ENCODE peak calls at places on chromosome 19, in eight cellular contexts. T is T-helper 17 cell, D is uterus, R is right atrium auricular region, L is lower lobe of right lung, E is psoas muscle, Y is GM23248, G is left ventricle myocardium inferior. H is an unnamed sample.

GRCh38 chr19:28324275-28325060 is 888.5 kb downstream of the UQCRFS1 start:
- DNase-seq in D (no peak), Y (no peak), L (no peak), T (no peak), G (no peak), R (no peak), E (no peak), H (no peak)

GRCh38 chr19:7373862-7374261 is 25.1 kb downstream of the ARHGEF18 start:
- DNase-seq in Y (no peak), D (no peak), R (no peak), T (no peak), E (no peak), L (peak; percentile 37), G (no peak), H (peak; percentile 44)

GRCh38 chr19:18274776-18275356 is 614 bp upstream of the IQCN start:
- DNase-seq in E (peak; percentile 90), G (peak; percentile 87), T (no peak), R (peak; percentile 93), Y (peak; percentile 96), D (peak; percentile 89), L (peak; percentile 79), H (peak; percentile 90)

GRCh38 chr19:12137541-12137940 is 2.6 kb downstream of the ZNF20 start:
- DNase-seq in L (no peak), G (no peak), Y (peak; percentile 35), R (no peak), D (no peak), T (no peak), E (no peak), H (no peak)

GRCh38 chr19:30028118-30028991 is 86.3 kb downstream of the URI1 start:
- DNase-seq in E (no peak), T (no peak), G (no peak), L (no peak), R (no peak), D (no peak), Y (no peak), H (no peak)

GRCh38 chr19:55550321-55550650 is 4.9 kb upstream of the SBK3 start:
- DNase-seq in T (no peak), L (no peak), D (no peak), Y (no peak), G (no peak), R (no peak), E (no peak), H (no peak)

GRCh38 chr19:50255115-50255514 is 51.7 kb downstream of the MYH14 start:
- DNase-seq in T (no peak), G (no peak), E (no peak), Y (no peak), L (no peak), R (no peak), D (no peak), H (peak; percentile 17)

GRCh38 chr19:54653181-54653809 is 9.5 kb upstream of the LILRB4 start:
- DNase-seq in L (no peak), E (no peak), G (no peak), D (no peak), T (no peak), R (no peak), Y (peak; percentile 40), H (no peak)

GRCh38 chr19:5298502-5298901 is 42.1 kb downstream of the PTPRS start:
- DNase-seq in D (no peak), E (no peak), Y (no peak), R (no peak), L (peak; percentile 86), G (no peak), T (no peak), H (no peak)

GRCh38 chr19:29690842-29691241 is 24.2 kb downstream of the C19orf12 start:
- DNase-seq in Y (peak; percentile 65), R (no peak), G (no peak), D (no peak), T (no peak), E (no peak), L (no peak), H (peak; percentile 40)

GRCh38 chr19:13060964-13061927 is 41.4 kb downstream of the LYL1 start:
- DNase-seq in E (peak; percentile 87), T (peak; percentile 68), Y (peak; percentile 92), L (peak; percentile 88), G (peak; percentile 89), R (peak; percentile 80), D (peak; percentile 83), H (peak; percentile 92)

GRCh38 chr19:29579308-29579910 is 26.7 kb upstream of the POP4 start:
- DNase-seq in T (no peak), L (no peak), Y (no peak), R (no peak), G (no peak), E (no peak), D (no peak), H (no peak)

GRCh38 chr19:37855098-37855497 is 51.3 kb downstream of the WDR87 start:
- DNase-seq in Y (peak; percentile 4), E (peak; percentile 10), R (no peak), D (no peak), T (no peak), G (peak; percentile 32), L (peak; percentile 48), H (peak; percentile 49)
- H3K9me3 ChIP-seq in Y (no peaks in the 10 kb centered on the region), E (peaks cover 4% of the 10 kb centered on the region), R (no peaks in the 10 kb centered on the region), D (no peaks in the 10 kb centered on the region), T (no peaks in the 10 kb centered on the region), G (peaks cover 15% of the 10 kb centered on the region), L (no peaks in the 10 kb centered on the region), H (peaks cover 18% of the 10 kb centered on the region)

DNA sequence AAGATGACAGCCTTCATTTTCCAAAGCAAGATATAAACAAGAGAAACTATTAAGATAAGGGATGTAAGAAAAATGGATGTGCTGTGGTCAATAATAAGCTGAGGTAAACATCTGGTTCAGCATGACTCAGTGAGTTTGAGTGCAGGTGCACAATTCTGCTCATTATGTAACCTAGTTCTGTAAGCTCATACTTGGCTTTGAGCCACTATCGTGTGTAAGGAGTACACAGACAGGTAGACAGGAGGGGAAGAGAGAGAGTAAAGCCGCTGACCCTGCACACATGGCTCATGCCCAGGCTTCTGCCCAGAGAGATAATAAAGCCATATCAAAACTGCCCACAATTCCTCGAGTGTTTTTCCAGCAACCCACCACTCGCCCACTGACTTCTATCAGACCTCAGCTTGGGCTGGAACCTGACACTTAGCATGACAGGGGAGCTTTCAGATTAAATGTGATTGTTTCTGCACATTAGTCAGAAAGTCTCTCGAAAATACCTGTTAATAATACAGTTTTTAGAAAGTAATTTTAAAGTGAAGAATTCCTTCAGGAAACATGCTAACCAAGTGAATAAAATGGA is 51.7 kb downstream of the ZNF91 start:
- DNase-seq in T (no peak), D (no peak), L (no peak), R (no peak), G (no peak), E (no peak), Y (no peak), H (no peak)
- H3K9me3 ChIP-seq in T (peaks cover 31% of the 10 kb centered on the region), D (peaks cover 46% of the 10 kb centered on the region), L (peaks cover 99% of the 10 kb centered on the region), R (peaks cover 9% of the 10 kb centered on the region), G (peaks cover 99% of the 10 kb centered on the region), E (peaks cover 97% of the 10 kb centered on the region), Y (peaks cover 4% of the 10 kb centered on the region), H (peaks cover 27% of the 10 kb centered on the region)

GRCh38 chr19:56973713-56974553 is 133.4 kb upstream of the PEG3 start:
- DNase-seq in E (no peak), R (no peak), Y (no peak), D (no peak), L (no peak), T (no peak), G (no peak), H (no peak)

GRCh38 chr19:56976300-56976699 is 135.8 kb upstream of the PEG3 start:
- DNase-seq in Y (no peak), G (no peak), T (no peak), R (no peak), D (no peak), L (no peak), E (no peak), H (no peak)

GRCh38 chr19:56972291-56972914 is 131.9 kb upstream of the PEG3 start:
- DNase-seq in G (no peak), D (peak; percentile 62), L (no peak), R (no peak), E (no peak), T (no peak), Y (no peak), H (no peak)

GRCh38 chr19:56976995-56977906 is 136.7 kb upstream of the PEG3 start:
- DNase-seq in L (no peak), T (no peak), E (no peak), Y (no peak), R (no peak), D (no peak), G (no peak), H (no peak)

DNA sequence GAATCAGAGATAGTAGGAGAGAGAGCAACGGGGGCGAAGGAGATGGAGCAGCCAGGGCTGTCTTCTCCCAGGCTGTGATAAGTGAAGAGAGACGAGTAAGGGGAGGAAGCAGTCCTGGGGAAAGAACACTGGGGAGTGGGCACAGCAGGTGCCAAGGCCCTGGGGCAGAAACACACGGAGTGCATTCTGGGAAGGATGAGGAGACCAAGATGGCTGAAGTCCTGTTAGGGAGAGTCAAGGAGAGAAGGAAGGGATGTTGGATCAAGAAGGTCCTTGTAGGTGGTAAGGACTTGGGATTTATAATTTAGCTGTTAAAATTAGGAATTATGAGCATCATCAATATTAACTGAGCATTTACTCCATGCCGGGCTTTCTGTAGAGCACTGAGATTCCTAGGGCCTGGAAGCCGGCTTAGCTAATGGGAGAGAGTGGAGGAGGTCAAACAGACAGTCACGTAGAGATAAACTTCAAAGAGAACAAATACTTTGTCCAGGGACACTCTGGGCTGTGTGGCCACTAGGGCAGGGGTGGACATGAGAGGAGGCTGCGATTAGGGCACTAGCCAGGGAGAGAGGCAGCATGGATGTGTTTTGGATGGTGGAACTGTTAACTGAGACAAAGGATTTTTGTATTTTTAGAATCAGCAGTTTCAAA is 134.2 kb upstream of the PEG3 start:
- DNase-seq in R (no peak), G (no peak), E (no peak), L (no peak), D (no peak), T (no peak), Y (no peak), H (no peak)
- H3K9me3 ChIP-seq in R (no peaks in the 10 kb centered on the region), G (no peaks in the 10 kb centered on the region), E (no peaks in the 10 kb centered on the region), L (peaks cover 6% of the 10 kb centered on the region), D (no peaks in the 10 kb centered on the region), T (no peaks in the 10 kb centered on the region), Y (no peaks in the 10 kb centered on the region), H (peaks cover 2% of the 10 kb centered on the region)

GRCh38 chr19:36236946-36237310 is 22.0 kb downstream of the ZNF146 start:
- DNase-seq in R (no peak), G (no peak), Y (no peak), E (no peak), L (no peak), T (no peak), D (no peak), H (no peak)
- H3K9me3 ChIP-seq in R (no peaks in the 10 kb centered on the region), G (peaks cover 17% of the 10 kb centered on the region), Y (no peaks in the 10 kb centered on the region), E (peaks cover 26% of the 10 kb centered on the region), L (peaks cover 70% of the 10 kb centered on the region), T (peaks cover 53% of the 10 kb centered on the region), D (peaks cover 25% of the 10 kb centered on the region), H (peaks cover 16% of the 10 kb centered on the region)

DNA sequence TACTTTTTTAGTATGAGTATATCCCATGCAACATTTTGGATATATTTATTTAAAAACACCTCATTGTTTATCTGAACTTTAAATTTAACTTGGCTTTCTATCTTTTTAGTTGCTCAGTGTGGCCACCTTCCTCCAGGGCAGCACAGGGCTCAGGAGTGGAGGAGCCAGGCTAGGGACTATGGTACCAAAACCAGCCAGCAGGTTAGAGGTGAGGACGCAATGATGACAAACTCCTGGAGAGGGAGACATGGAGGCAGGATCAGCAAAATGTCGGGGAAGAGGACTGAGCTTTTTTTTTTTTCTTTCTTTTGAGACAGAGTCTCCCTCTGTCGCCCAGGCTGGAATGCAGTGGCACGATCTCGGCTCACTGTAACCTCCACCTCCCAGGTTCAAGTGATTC is 29.6 kb upstream of the CALM3 start:
- DNase-seq in L (no peak), G (no peak), R (peak; percentile 28), Y (peak; percentile 30), D (no peak), T (no peak), E (no peak), H (no peak)
- H3K9me3 ChIP-seq in L (no peaks in the 10 kb centered on the region), G (no peaks in the 10 kb centered on the region), R (no peaks in the 10 kb centered on the region), Y (no peaks in the 10 kb centered on the region), D (no peaks in the 10 kb centered on the region), T (no peaks in the 10 kb centered on the region), E (no peaks in the 10 kb centered on the region), H (no peaks in the 10 kb centered on the region)

H was measured in aorta.